ENCODE peak calls at places on chromosomes 13 and 19, in nine cellular contexts. C, T, S, Y, R, I, U, V and F are unnamed samples. For H3K36me3, the result is how much of the 10 kb centered on the place peaks cover.

GRCh38 chr19:18280247-18281081 is 958 bp downstream of the JUND start:
- DNase-seq in Y (peak), R (peak), V (peak), S (peak), C (peak), I (peak), U (no peak), T (peak), F (peak)

GRCh38 chr13:91045351-91046034 is 302.0 kb upstream of the MIR17HG start:
- DNase-seq in V (no peak), C (no peak), R (no peak), T (peak), S (no peak), I (no peak), U (peak), Y (no peak), F (no peak)

GRCh38 chr13:93244918-93245280 is 18.3 kb downstream of the GPC6 start:
- DNase-seq in Y (no peak), V (no peak), S (peak), U (no peak), R (no peak), T (no peak), C (no peak), I (no peak), F (no peak)

GRCh38 chr13:45974500-45974899 is 78.0 kb downstream of the ZC3H13 start:
- DNase-seq in I (no peak), T (peak), C (no peak), Y (no peak), S (no peak), U (no peak), V (no peak), R (no peak), F (no peak)

GRCh38 chr13:24684600-24684998 is 4.4 kb downstream of the ATP12A start:
- DNase-seq in T (no peak), C (no peak), V (no peak), I (no peak), U (no peak), Y (no peak), S (no peak), R (no peak), F (no peak)

GRCh38 chr19:17346109-17346671 is 8.8 kb downstream of the GTPBP3 start:
- DNase-seq in U (no peak), V (peak), C (peak), T (peak), S (no peak), I (peak), R (peak), Y (peak), F (peak)

GRCh38 chr19:46919324-46919723 is 58.5 kb downstream of the ARHGAP35 start:
- DNase-seq in Y (no peak), R (no peak), S (peak), T (peak), V (no peak), U (peak), I (no peak), C (no peak), F (no peak)

GRCh38 chr19:48914181-48914580 is 14.1 kb downstream of the NUCB1 start:
- DNase-seq in S (no peak), I (no peak), T (no peak), V (no peak), U (no peak), C (no peak), Y (no peak), R (no peak), F (no peak)

GRCh38 chr13:47933688-47934011 is 67.4 kb downstream of the SUCLA2 start:
- DNase-seq in R (no peak), C (no peak), T (peak), S (peak), V (no peak), I (no peak), U (no peak), Y (no peak), F (no peak)

GRCh38 chr13:73107459-73107858 is 48.7 kb downstream of the KLF5 start:
- DNase-seq in T (no peak), R (no peak), S (no peak), I (no peak), C (no peak), U (no peak), Y (no peak), V (no peak), F (no peak)

GRCh38 chr13:54676526-54677113 is 1648.0 kb downstream of the OLFM4 start:
- DNase-seq in S (no peak), I (no peak), R (no peak), T (no peak), U (no peak), C (peak), V (no peak), Y (no peak), F (no peak)

GRCh38 chr19:16375157-16375935 is 50.7 kb downstream of the KLF2 start:
- DNase-seq in S (no peak), V (no peak), R (no peak), C (no peak), U (no peak), T (no peak), Y (no peak), I (no peak), F (no peak)

GRCh38 chr13:29937836-29938235 is 87.4 kb upstream of the UBL3 start:
- DNase-seq in Y (no peak), I (no peak), T (no peak), S (no peak), R (no peak), V (no peak), C (no peak), U (no peak), F (no peak)

GRCh38 chr19:40147693-40148347 is 43.4 kb upstream of the MAP3K10 start:
- DNase-seq in C (no peak), V (peak), U (peak), I (no peak), T (peak), R (no peak), Y (no peak), S (peak), F (no peak)

GRCh38 chr19:41373993-41374392 is 2.3 kb upstream of the TMEM91 start:
- DNase-seq in U (no peak), S (peak), V (peak), I (peak), R (peak), Y (peak), T (no peak), C (peak), F (peak)

GRCh38 chr13:77776704-77777103 is 79.2 kb downstream of the SLAIN1 start:
- DNase-seq in R (no peak), T (no peak), V (no peak), C (no peak), S (no peak), U (no peak), I (no peak), Y (no peak), F (no peak)

GRCh38 chr19:30455881-30456280 is 83.7 kb downstream of the ZNF536 start:
- DNase-seq in I (no peak), Y (no peak), S (no peak), U (no peak), V (no peak), C (no peak), R (no peak), T (no peak), F (no peak)

GRCh38 chr13:28564030-28564429 is 69.1 kb upstream of the FLT1 start:
- DNase-seq in R (peak), U (no peak), Y (no peak), I (no peak), V (no peak), C (no peak), T (peak), S (no peak), F (no peak)

GRCh38 chr13:20191311-20191901 is 1.3 kb downstream of the GJB2 start:
- DNase-seq in I (no peak), R (no peak), Y (no peak), S (no peak), C (no peak), T (peak), U (no peak), V (no peak), F (no peak)

GRCh38 chr19:48445606-48446481 is at the start of gene GRWD1:
- DNase-seq in Y (peak), S (peak), T (peak), R (peak), V (peak), I (peak), U (peak), C (peak), F (peak)

GRCh38 chr13:51397262-51397933 is 55.4 kb downstream of the INTS6 start:
- DNase-seq in U (no peak), Y (no peak), S (peak), I (no peak), T (no peak), R (no peak), C (no peak), V (peak), F (peak)

GRCh38 chr13:62040806-62041205 is 625.2 kb upstream of the PCDH20 start:
- DNase-seq in S (no peak), I (no peak), T (no peak), U (no peak), Y (no peak), C (no peak), R (no peak), V (no peak), F (no peak)

GRCh38 chr13:50410921-50411712 is 395.9 kb downstream of the KCNRG start:
- DNase-seq in C (no peak), S (peak), R (peak), V (no peak), I (no peak), T (peak), Y (no peak), U (peak), F (peak)

GRCh38 chr13:98517576-98518310 is 59.2 kb downstream of the STK24 start:
- DNase-seq in V (no peak), R (no peak), T (no peak), S (no peak), I (no peak), U (no peak), Y (no peak), C (no peak), F (no peak)

GRCh38 chr19:12847159-12848139 is 9.1 kb downstream of the MAST1 start:
- DNase-seq in T (peak), V (peak), Y (peak), I (peak), S (peak), C (peak), R (peak), U (peak), F (peak)

GRCh38 chr13:31862828-31863227 is 123.5 kb downstream of the RXFP2 start:
- DNase-seq in Y (no peak), T (no peak), R (no peak), U (no peak), V (no peak), C (no peak), S (no peak), I (no peak), F (no peak)

GRCh38 chr13:51689597-51689996 is 105.3 kb downstream of the WDFY2 start:
- DNase-seq in Y (no peak), T (no peak), I (no peak), U (no peak), C (no peak), S (no peak), R (no peak), V (no peak), F (no peak)

GRCh38 chr19:5360003-5360820 is 19.6 kb upstream of the PTPRS start:
- DNase-seq in C (no peak), V (no peak), S (peak), T (peak), Y (no peak), R (no peak), U (no peak), I (no peak), F (no peak)

GRCh38 chr19:7619671-7620441 is 9.5 kb downstream of the XAB2 start:
- DNase-seq in R (peak), Y (no peak), U (no peak), V (no peak), C (peak), T (no peak), S (no peak), I (no peak), F (no peak)

GRCh38 chr13:67299731-67300130 is 69.6 kb upstream of the PCDH9 start:
- DNase-seq in T (peak), C (no peak), Y (no peak), V (no peak), I (no peak), R (no peak), S (peak), U (no peak), F (no peak)

GRCh38 chr19:38736036-38736412 is 8.2 kb downstream of the CAPN12 start:
- DNase-seq in R (peak), C (peak), S (no peak), V (no peak), U (no peak), I (peak), T (peak), Y (no peak), F (peak)

GRCh38 chr13:91647361-91647970 is 249.0 kb downstream of the GPC5 start:
- DNase-seq in T (peak), S (peak), U (no peak), R (no peak), V (no peak), Y (no peak), C (no peak), I (no peak), F (no peak)

GRCh38 chr19:54633401-54633800 is 3.1 kb downstream of the LILRB1 start:
- DNase-seq in Y (no peak), I (no peak), T (no peak), U (no peak), S (no peak), R (no peak), V (no peak), C (no peak), F (no peak)
- H3K36me3 ChIP-seq in Y (under half), I (under half), T (under half), U (under half), S (under half), R (under half), V (under half), C (under half), F (under half)

GRCh38 chr19:27676877-27677276 is 1536.1 kb downstream of the UQCRFS1 start:
- DNase-seq in C (no peak), I (no peak), T (no peak), Y (no peak), V (no peak), R (no peak), S (no peak), U (no peak), F (no peak)
- TF ChIP-seq CTCF in C (no peak), I (no peak), T (no peak), Y (no peak), V (no peak), R (no peak), S (no peak), U (no peak), F (no peak)

GRCh38 chr19:35559281-35559659 is 4.2 kb downstream of the ATP4A start:
- DNase-seq in R (no peak), I (no peak), C (no peak), U (no peak), S (no peak), T (no peak), Y (no peak), V (no peak), F (no peak)

GRCh38 chr19:35556025-35556590 is 7.3 kb downstream of the ATP4A start:
- DNase-seq in I (no peak), R (no peak), Y (no peak), T (no peak), S (no peak), V (no peak), C (no peak), U (no peak), F (no peak)

GRCh38 chr19:35558400-35559280 is 4.8 kb downstream of the ATP4A start:
- DNase-seq in Y (no peak), V (no peak), U (no peak), I (no peak), C (no peak), S (no peak), T (no peak), R (no peak), F (no peak)

GRCh38 chr19:35556846-35557538 is 6.5 kb downstream of the ATP4A start:
- DNase-seq in V (no peak), I (no peak), T (no peak), R (no peak), Y (no peak), C (no peak), U (no peak), S (no peak), F (no peak)

DNA sequence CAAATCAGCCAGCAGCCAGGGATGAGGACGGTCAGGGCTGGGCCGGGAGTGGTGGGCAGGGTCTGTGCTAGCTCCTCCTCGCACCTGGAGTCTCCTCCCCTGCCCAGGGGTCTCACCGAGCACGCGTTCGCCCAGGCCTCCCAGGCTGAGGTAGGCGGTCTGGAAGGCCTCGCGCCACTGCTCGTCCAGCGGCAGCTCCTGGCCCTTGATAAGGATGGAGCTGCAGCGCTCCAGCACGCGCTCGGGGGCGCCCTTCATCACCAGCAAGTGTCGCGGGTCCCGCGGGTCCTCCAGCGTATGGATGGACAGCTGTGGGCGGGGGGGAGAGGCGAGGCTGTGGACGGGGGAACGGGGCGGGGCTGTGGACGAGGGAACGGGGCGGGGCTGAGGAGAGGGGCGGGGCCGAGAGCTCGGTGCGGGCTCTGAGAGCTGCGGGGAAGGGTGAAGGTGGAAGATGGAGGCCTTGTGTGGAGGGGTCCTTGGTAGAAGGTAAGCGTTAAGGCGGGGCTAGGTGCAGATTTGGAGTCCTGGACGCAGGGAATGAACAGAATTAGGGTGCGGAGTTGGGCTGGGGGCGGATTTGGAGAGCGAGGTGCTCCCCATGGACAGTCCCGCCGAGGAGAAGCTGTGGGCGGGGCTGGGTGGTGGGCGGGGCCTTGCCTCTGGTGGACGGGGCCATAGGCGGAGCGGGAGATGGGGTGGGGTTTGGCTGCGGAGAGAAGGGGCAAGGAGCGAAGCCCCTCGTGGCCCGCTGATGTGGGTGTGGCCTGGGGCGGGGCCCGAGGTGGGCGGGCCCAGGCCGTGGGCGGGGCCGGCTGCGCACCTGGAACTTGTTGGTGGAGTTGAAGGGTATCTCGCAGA is 5.7 kb downstream of the ATP4A start:
- DNase-seq in Y (peak), R (peak), C (peak), T (no peak), U (no peak), I (peak), S (peak), V (no peak), F (peak)
- H3K36me3 ChIP-seq in Y (under half), R (under half), C (under half), T (under half), U (under half), I (under half), S (under half), V (under half), F (under half)

DNA sequence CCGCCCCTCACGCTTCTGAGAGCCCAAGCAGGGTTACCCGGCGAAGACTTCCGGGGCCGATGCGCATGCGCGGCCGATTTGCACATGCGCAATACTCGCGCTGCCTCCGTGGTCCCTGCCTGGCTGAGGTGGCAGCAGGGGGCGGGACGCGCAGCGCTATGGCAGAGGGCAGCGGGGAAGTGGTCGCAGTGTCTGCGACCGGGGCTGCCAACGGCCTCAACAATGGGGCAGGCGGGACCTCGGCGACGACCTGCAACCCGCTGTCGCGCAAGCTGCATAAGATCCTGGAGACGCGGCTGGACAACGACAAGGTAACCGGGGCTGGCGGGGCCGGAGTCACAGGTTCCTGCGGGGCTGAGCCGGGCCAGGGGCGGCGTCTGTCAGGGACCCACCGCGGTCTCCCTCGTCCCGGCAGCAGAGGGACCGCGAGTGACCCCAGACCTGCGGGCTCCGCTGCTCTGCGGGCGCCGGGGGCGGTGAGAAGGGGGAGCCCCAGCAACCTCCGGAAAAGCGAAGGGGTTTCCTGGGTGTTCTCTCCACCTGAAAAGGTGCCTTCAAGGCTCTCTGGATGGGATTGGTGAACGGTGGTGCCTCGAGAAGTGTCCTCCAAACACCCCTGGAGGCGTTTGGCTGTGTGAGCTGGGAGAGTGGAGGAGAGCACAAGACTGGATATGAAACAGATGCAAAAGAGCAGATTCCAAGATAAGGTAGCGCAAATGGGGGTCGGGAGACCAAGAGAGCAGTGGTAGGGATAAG is at the start of gene COG6:
- DNase-seq in S (peak), Y (peak), V (peak), T (peak), I (peak), C (peak), U (peak), R (peak), F (peak)
- TF ChIP-seq CTCF in S (no peak), Y (no peak), V (peak), T (no peak), I (no peak), C (no peak), U (no peak), R (no peak), F (no peak)

GRCh38 chr19:43664008-43664407 is 6.0 kb downstream of the PLAUR start:
- DNase-seq in T (no peak), V (no peak), Y (no peak), I (no peak), S (no peak), R (no peak), C (no peak), U (no peak), F (peak)
- H3K36me3 ChIP-seq in T (half or more), V (under half), Y (under half), I (under half), S (half or more), R (under half), C (under half), U (under half), F (under half)

GRCh38 chr19:4279530-4280422 is 710 bp downstream of the SHD start:
- DNase-seq in T (no peak), U (no peak), V (no peak), S (no peak), I (no peak), R (no peak), C (no peak), Y (no peak), F (no peak)
- TF ChIP-seq CTCF in T (no peak), U (no peak), V (no peak), S (no peak), I (no peak), R (no peak), C (no peak), Y (no peak), F (no peak)